ENCODE peak calls at places on chromosomes 2 and 18, in nine cellular contexts. P is H7, Q is NB4, F is IMR-90, X is GF-D8, E is A172, C is activated B cell treated with CpG ODN at 0.5 μM for 24 hours, S is iPS-NIHi11, G is sciatic nerve. R is an unnamed sample.

GRCh38 chr2:183390109-183390508 is 265.9 kb downstream of the NUP35 start:
- DNase-seq in X (no peak), F (no peak), C (no peak), G (no peak), E (no peak), S (no peak), Q (no peak), P (no peak), R (no peak)

GRCh38 chr2:112989611-112990010 is 11.8 kb downstream of the IL36G start:
- DNase-seq in X (no peak), P (no peak), Q (no peak), S (no peak), E (no peak), C (no peak), F (no peak), G (no peak), R (no peak)

GRCh38 chr2:4354678-4355077 is 651.3 kb downstream of the DCDC2C start:
- DNase-seq in E (no peak), X (no peak), Q (peak), P (peak), F (no peak), C (no peak), S (peak), G (no peak), R (no peak)

GRCh38 chr18:25289040-25289631 is 62.8 kb downstream of the ZNF521 start:
- DNase-seq in Q (no peak), S (no peak), X (no peak), G (no peak), E (no peak), C (no peak), F (peak), P (no peak), R (no peak)

GRCh38 chr2:129831018-129831417 is 148.4 kb upstream of the RAB6C start:
- DNase-seq in G (no peak), C (no peak), Q (no peak), P (no peak), X (no peak), S (no peak), F (no peak), E (no peak), R (no peak)

GRCh38 chr2:184041077-184041476 is 557.3 kb upstream of the ZNF804A start:
- DNase-seq in E (peak), Q (no peak), G (no peak), P (no peak), S (no peak), C (no peak), X (no peak), F (no peak), R (no peak)

GRCh38 chr2:165163771-165164170 is 40.1 kb downstream of the SCN3A start:
- DNase-seq in P (no peak), Q (no peak), G (no peak), F (peak), X (no peak), S (no peak), E (no peak), C (no peak), R (no peak)

GRCh38 chr18:50454379-50455005 is 79.6 kb downstream of the SKA1 start:
- DNase-seq in F (no peak), S (no peak), Q (no peak), E (no peak), G (no peak), C (no peak), X (no peak), P (no peak), R (no peak)

GRCh38 chr2:219997341-219997851 is 370.0 kb downstream of the SLC4A3 start:
- DNase-seq in X (no peak), G (peak), E (peak), Q (peak), P (peak), F (peak), C (no peak), S (peak), R (no peak)

GRCh38 chr2:72139471-72139870 is 8.2 kb downstream of the CYP26B1 start:
- DNase-seq in C (no peak), S (no peak), G (peak), F (no peak), X (no peak), P (peak), Q (no peak), E (no peak), R (no peak)

GRCh38 chr2:112985090-112985489 is 7.3 kb downstream of the IL36G start:
- DNase-seq in F (no peak), C (no peak), X (no peak), P (no peak), Q (no peak), E (no peak), S (no peak), G (no peak), R (no peak)

GRCh38 chr2:241719093-241719492 is 15.3 kb upstream of the D2HGDH start:
- DNase-seq in F (no peak), S (no peak), X (no peak), C (no peak), Q (no peak), G (no peak), E (no peak), P (peak), R (no peak)

GRCh38 chr2:121284424-121285076 is 452 bp downstream of the TFCP2L1 start:
- DNase-seq in C (no peak), S (peak), G (no peak), E (no peak), Q (no peak), P (peak), F (no peak), X (no peak), R (no peak)

GRCh38 chr2:237967463-237967871 is 653 bp downstream of the UBE2F start:
- DNase-seq in Q (peak), E (no peak), G (no peak), P (peak), C (peak), F (no peak), X (no peak), S (peak), R (peak)

GRCh38 chr2:159968282-159968900 is 94.0 kb downstream of the PLA2R1 start:
- DNase-seq in G (no peak), E (peak), Q (peak), P (peak), F (peak), X (no peak), C (no peak), S (peak), R (no peak)

GRCh38 chr18:36830141-36830495 is 1.2 kb downstream of the KIAA1328 start:
- DNase-seq in S (no peak), E (no peak), G (no peak), Q (no peak), P (no peak), C (no peak), X (no peak), F (no peak), R (no peak)

GRCh38 chr18:45783097-45784075 is 42.1 kb upstream of the SIGLEC15 start:
- DNase-seq in E (peak), P (peak), S (peak), Q (no peak), F (peak), C (no peak), X (no peak), G (no peak), R (no peak)

GRCh38 chr2:177263451-177264208 is 897 bp downstream of the NFE2L2 start:
- DNase-seq in F (peak), S (peak), G (peak), Q (peak), X (peak), P (peak), E (peak), C (peak), R (peak)

GRCh38 chr2:241869087-241869961 is at the start of gene RTP5:
- DNase-seq in Q (no peak), G (no peak), E (no peak), X (no peak), S (no peak), C (no peak), P (peak), F (no peak), R (peak)

GRCh38 chr18:13137939-13138821 is 80.4 kb upstream of the LDLRAD4 start:
- DNase-seq in F (peak), X (peak), E (no peak), P (no peak), S (no peak), Q (peak), C (peak), G (no peak), R (no peak)

R was measured in frontal cortex.